ENCODE peak calls at places on chromosomes 11 and 22, in seven cellular contexts. X is MV-4-11; F is fibroblast of mammary gland; R is foreskin fibroblast; J is head of caudate nucleus; N is CD4-positive, CD25-positive, alpha-beta regulatory T cell; P is EH. C is an unnamed sample.

GRCh38 chr11:44658451-44658850 is 68.3 kb upstream of the TSPAN18 start:
- DNase-seq in X (peak; percentile 12), P (peak; percentile 14), R (peak; percentile 3), N (peak; percentile 22), F (no peak), J (no peak), C (no peak)

GRCh38 chr11:18668131-18668530 is 30.4 kb upstream of the TMEM86A start:
- DNase-seq in P (peak; percentile 17), J (no peak), N (no peak), F (no peak), X (no peak), R (no peak), C (no peak)

GRCh38 chr22:26017932-26018331 is 151.3 kb upstream of the SEZ6L start:
- DNase-seq in J (no peak), F (no peak), X (no peak), P (no peak), N (no peak), R (no peak), C (no peak)

GRCh38 chr11:8231979-8232378 is 31.7 kb downstream of the LMO1 start:
- DNase-seq in X (no peak), F (no peak), P (no peak), J (no peak), R (no peak), N (no peak), C (no peak)

GRCh38 chr22:38012604-38013072 is 28.3 kb upstream of the SOX10 start:
- DNase-seq in X (no peak), P (peak; percentile 12), N (no peak), F (peak; percentile 58), J (no peak), R (peak; percentile 24), C (no peak)

GRCh38 chr22:37244922-37245722 is 1.1 kb upstream of the RAC2 start:
- DNase-seq in R (no peak), F (no peak), J (no peak), P (no peak), X (peak; percentile 76), N (no peak), C (no peak)

GRCh38 chr22:42990131-42990838 is 24.7 kb downstream of the PACSIN2 start:
- DNase-seq in N (no peak), X (peak; percentile 64), J (no peak), R (peak; percentile 88), P (peak; percentile 92), F (peak; percentile 94), C (no peak)

GRCh38 chr22:50569896-50570535 is 7.3 kb upstream of the SYCE3 start:
- DNase-seq in P (no peak), N (no peak), F (no peak), X (no peak), J (no peak), R (no peak), C (no peak)

GRCh38 chr22:43320943-43321900 is 21.9 kb downstream of the SCUBE1 start:
- DNase-seq in X (peak; percentile 73), F (no peak), R (no peak), P (no peak), N (no peak), J (no peak), C (no peak)

GRCh38 chr11:66683877-66684276 is 6.2 kb upstream of the RBM4B start:
- DNase-seq in N (no peak), P (no peak), F (no peak), X (no peak), J (no peak), R (no peak), C (no peak)

GRCh38 chr11:1480555-1481482 is 5.8 kb downstream of the MOB2 start:
- DNase-seq in P (no peak), R (no peak), N (no peak), J (peak; percentile 2), F (no peak), X (no peak), C (no peak)

GRCh38 chr11:17538731-17539130 is 5.5 kb downstream of the USH1C start:
- DNase-seq in F (no peak), X (no peak), P (no peak), N (no peak), J (no peak), R (no peak), C (no peak)

GRCh38 chr11:19116315-19116970 is 525 bp upstream of the ZDHHC13 start:
- DNase-seq in P (no peak), R (no peak), N (no peak), X (no peak), J (no peak), F (no peak), C (no peak)

GRCh38 chr11:129996113-129996870 is 6.3 kb downstream of the PRDM10 start:
- DNase-seq in F (no peak), R (no peak), X (no peak), P (no peak), N (no peak), J (no peak), C (no peak)

GRCh38 chr11:130448039-130448415 is 418 bp upstream of the ADAMTS15 start:
- DNase-seq in P (no peak), R (no peak), F (no peak), N (no peak), X (no peak), J (no peak), C (no peak)

GRCh38 chr11:65108469-65109123 is 3.1 kb upstream of the TM7SF2 start:
- DNase-seq in P (no peak), N (no peak), F (no peak), R (no peak), J (no peak), X (no peak), C (no peak)

GRCh38 chr11:20127671-20128527 is 32.4 kb downstream of the DBX1 start:
- DNase-seq in J (peak; percentile 91), F (peak; percentile 64), N (peak; percentile 65), R (peak; percentile 41), P (peak; percentile 73), X (peak; percentile 33), C (peak; percentile 24)